ENCODE peak calls at places on chromosomes 16 and 17, in seven cellular contexts. J, C, Q, Y, X, K and M are unnamed samples.

GRCh38 chr16:51880776-51881175 is 666.2 kb downstream of the TOX3 start:
- DNase-seq in C (peak), Y (no peak), K (no peak), J (no peak), X (peak), Q (no peak), M (no peak)

GRCh38 chr17:60902399-60902798 is 224.7 kb downstream of the BCAS3 start:
- DNase-seq in X (no peak), Q (no peak), K (no peak), C (no peak), J (no peak), Y (no peak), M (no peak)

GRCh38 chr17:13462161-13462560 is 139.6 kb downstream of the HS3ST3A1 start:
- DNase-seq in Y (no peak), J (no peak), X (peak), C (no peak), Q (no peak), K (no peak), M (no peak)

GRCh38 chr17:40515491-40516041 is 14.1 kb upstream of the TNS4 start:
- DNase-seq in X (no peak), Y (no peak), C (no peak), Q (peak), J (no peak), K (no peak), M (no peak)

GRCh38 chr16:80883159-80883642 is 78.8 kb upstream of the CDYL2 start:
- DNase-seq in K (no peak), J (no peak), Y (no peak), C (no peak), X (no peak), Q (no peak), M (peak)

GRCh38 chr16:49427771-49428170 is 54.2 kb downstream of the C16orf78 start:
- DNase-seq in C (no peak), X (no peak), K (no peak), Q (no peak), J (no peak), Y (no peak), M (no peak)

GRCh38 chr17:74704536-74704935 is 8.2 kb downstream of the CD300LF start:
- DNase-seq in Q (no peak), X (no peak), K (no peak), C (no peak), J (no peak), Y (no peak), M (no peak)

GRCh38 chr16:2208772-2209171 is 1.9 kb downstream of the BRICD5 start:
- DNase-seq in Q (no peak), K (no peak), C (no peak), X (no peak), Y (no peak), J (no peak), M (no peak)

GRCh38 chr16:56269824-56270684 is 78.8 kb downstream of the GNAO1 start:
- DNase-seq in Q (no peak), K (no peak), C (no peak), J (no peak), X (peak), Y (peak), M (peak)

GRCh38 chr17:78889525-78889924 is 13.5 kb downstream of the CEP295NL start:
- DNase-seq in C (no peak), K (no peak), Q (peak), J (no peak), Y (no peak), X (no peak), M (no peak)

GRCh38 chr17:60248618-60249516 is 99.1 kb downstream of the CA4 start:
- DNase-seq in K (no peak), J (no peak), Y (no peak), Q (no peak), C (no peak), X (no peak), M (no peak)

GRCh38 chr16:15690296-15690695 is 40.3 kb downstream of the NDE1 start:
- DNase-seq in X (peak), C (no peak), K (no peak), Y (no peak), J (no peak), Q (no peak), M (no peak)

GRCh38 chr17:10119203-10120112 is 78.9 kb downstream of the GAS7 start:
- DNase-seq in Q (peak), X (peak), K (no peak), J (no peak), Y (no peak), C (peak), M (no peak)

GRCh38 chr16:90044111-90044551 is 24.9 kb upstream of the DBNDD1 start:
- DNase-seq in J (no peak), K (no peak), X (no peak), Q (no peak), C (peak), Y (no peak), M (peak)
- TF ChIP-seq CTCF in J (no peak), K (no peak), X (no peak), Q (no peak), C (no peak), Y (no peak), M (no peak)

DNA sequence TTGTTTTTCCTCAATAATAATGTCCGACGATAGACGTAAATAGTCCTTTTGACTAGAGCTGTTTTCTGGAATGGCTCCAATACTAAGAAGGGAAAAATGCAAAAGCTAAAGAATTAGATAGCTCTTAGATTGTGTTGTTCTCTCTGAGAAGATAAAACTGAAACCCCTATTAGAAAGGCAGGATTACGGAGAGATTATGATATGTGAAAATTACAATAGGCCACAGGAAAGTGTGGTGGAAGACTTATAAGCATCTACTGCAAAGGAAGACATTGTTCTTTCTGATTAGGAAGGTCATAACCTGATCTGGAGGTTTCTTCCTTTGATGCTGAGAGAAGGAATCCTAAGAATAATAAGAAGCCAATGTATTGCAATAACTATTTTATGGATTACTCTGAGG is 33.5 kb upstream of the KCNJ16 start:
- DNase-seq in X (no peak), J (no peak), Y (no peak), Q (no peak), C (no peak), K (no peak), M (no peak)
- TF ChIP-seq CTCF in X (no peak), J (no peak), Y (no peak), Q (no peak), C (no peak), K (no peak), M (no peak)

GRCh38 chr16:12311309-12311708 is 334.8 kb downstream of the SNX29 start:
- DNase-seq in Q (no peak), C (no peak), K (peak), X (no peak), Y (peak), J (no peak), M (no peak)
- TF ChIP-seq CTCF in Q (no peak), C (no peak), K (no peak), X (no peak), Y (peak), J (no peak), M (no peak)

GRCh38 chr16:14366447-14366846 is 263.6 kb downstream of the PARN start:
- DNase-seq in C (no peak), Q (no peak), X (no peak), Y (no peak), J (no peak), K (no peak), M (no peak)

GRCh38 chr16:14364386-14365199 is 265.5 kb downstream of the PARN start:
- DNase-seq in Q (no peak), K (no peak), C (peak), Y (no peak), J (no peak), X (peak), M (peak)

GRCh38 chr16:14365200-14365851 is 264.7 kb downstream of the PARN start:
- DNase-seq in X (peak), K (no peak), Y (no peak), J (no peak), C (no peak), Q (no peak), M (no peak)

GRCh38 chr16:14368399-14368798 is 261.7 kb downstream of the PARN start:
- DNase-seq in C (no peak), K (no peak), Q (no peak), Y (no peak), X (no peak), J (no peak), M (no peak)

DNA sequence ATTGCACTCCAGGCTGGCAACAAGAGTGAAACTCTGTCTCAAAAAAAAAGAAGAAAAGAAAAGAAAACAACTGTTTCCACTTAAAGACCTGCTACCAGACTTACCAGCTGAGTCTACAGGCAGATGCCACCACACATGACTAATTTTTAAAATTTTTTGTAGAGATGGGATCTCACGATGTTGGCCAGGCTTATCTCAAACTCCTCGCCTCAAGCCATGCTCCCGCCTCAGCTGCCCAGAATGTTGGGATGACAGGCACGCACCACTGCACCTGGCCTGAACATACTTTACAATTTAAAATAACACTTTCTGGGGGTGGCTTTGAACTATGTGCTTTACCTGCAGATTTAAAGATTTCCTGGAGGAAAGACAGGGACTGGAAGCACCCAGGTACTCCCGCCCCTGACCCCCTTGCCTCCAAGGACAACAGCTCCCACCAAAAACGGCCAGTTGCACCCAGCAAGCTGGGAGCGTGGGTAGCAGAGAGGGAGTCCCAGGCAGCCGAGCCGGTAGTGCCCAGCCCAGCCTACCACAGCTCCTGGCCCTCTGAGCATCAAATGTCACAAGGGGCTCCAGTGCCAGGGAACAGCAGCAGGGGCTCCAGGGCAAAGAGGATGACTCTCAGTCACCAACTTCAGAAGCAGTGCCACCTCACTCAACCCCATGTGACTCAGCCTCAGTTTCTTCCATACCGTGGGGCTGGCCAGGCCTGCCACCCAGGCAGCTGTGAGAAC is 262.9 kb downstream of the PARN start:
- DNase-seq in J (no peak), C (no peak), K (no peak), Y (no peak), Q (no peak), X (no peak), M (no peak)
- TF ChIP-seq CTCF in J (no peak), C (no peak), K (no peak), Y (no peak), Q (no peak), X (no peak), M (no peak)

DNA sequence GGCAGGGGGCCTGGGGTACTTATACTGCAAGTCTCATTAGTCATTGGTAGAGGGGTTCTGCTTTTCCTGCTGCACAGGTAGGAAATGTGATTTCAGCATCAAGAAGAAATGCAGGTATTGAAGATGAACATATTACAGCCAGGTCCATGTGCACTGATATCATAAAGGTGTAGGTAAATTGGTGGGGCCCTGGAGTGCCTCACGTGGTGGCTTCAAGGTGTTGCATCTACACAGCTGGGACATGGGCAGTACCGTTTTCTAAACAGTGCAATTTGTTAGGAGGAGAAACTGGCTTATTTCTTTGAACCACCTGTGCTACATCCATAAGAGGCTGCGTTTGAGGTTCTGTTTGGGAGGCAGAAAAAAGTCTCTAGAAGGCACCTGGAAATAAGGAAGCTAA is 618.1 kb upstream of the RBFOX1 start:
- DNase-seq in J (no peak), X (no peak), C (no peak), Y (no peak), Q (no peak), K (no peak), M (no peak)
- TF ChIP-seq CTCF in J (no peak), X (no peak), C (no peak), Y (no peak), Q (no peak), K (no peak), M (no peak)

DNA sequence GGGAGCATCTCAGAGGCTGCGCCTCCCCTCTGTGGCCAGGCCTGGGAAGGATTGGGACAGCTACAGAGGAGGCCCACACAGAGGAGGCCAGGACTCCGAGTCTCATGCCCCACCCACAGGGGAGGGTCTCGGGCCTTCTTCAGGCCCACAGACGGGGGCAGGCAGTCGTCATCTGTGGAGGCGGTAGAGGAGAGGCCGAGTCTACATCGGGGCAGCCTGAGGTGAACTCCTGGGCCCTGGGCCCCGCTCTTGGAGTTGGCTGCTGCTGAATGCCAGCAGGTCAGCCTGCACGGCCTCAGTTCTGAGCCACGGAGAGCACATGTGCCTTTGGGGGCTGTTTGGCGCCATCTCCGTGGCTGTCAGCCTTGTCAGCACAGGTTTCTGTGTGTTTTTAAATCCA is 8.1 kb upstream of the NUDT16L1 start:
- DNase-seq in X (no peak), C (no peak), Y (no peak), Q (no peak), J (no peak), K (no peak), M (no peak)
- TF ChIP-seq CTCF in X (no peak), C (no peak), Y (no peak), Q (no peak), J (no peak), K (no peak), M (no peak)

GRCh38 chr17:50055055-50055425 is 870 bp upstream of the ITGA3 start:
- DNase-seq in Q (peak), K (no peak), X (no peak), C (peak), J (no peak), Y (no peak), M (peak)
- TF ChIP-seq CTCF in Q (no peak), K (no peak), X (no peak), C (no peak), J (no peak), Y (no peak), M (no peak)

GRCh38 chr17:58631523-58632323 is 60.1 kb downstream of the TEX14 start:
- DNase-seq in Y (peak), Q (peak), X (peak), K (peak), C (peak), J (peak), M (peak)
- TF ChIP-seq CTCF in Y (no peak), Q (no peak), X (peak), K (no peak), C (no peak), J (peak), M (peak)